ENCODE peak calls at places on chromosomes 7 and 10, in eight cellular contexts. One of them, this sample, is unnamed.

GRCh38 chr7:85471740-85472139 is 284.9 kb upstream of the SEMA3D start:
- DNase-seq in glutamatergic neuron: no peak
- DNase-seq in psoas muscle: no peak
- DNase-seq in GM12864: no peak
- DNase-seq in RWPE1: no peak
- DNase-seq in mucosa of descending colon: no peak
- DNase-seq in cardiac muscle cell: no peak
- DNase-seq in stomach: no peak
- DNase-seq in this sample: no peak

GRCh38 chr7:118629898-118630469 is 405.5 kb downstream of the ANKRD7 start:
- DNase-seq in RWPE1: no peak
- DNase-seq in stomach: no peak
- DNase-seq in mucosa of descending colon: no peak
- DNase-seq in cardiac muscle cell: no peak
- DNase-seq in glutamatergic neuron: no peak
- DNase-seq in psoas muscle: no peak
- DNase-seq in GM12864: no peak
- DNase-seq in this sample: no peak

GRCh38 chr10:113169853-113170455 is 219.9 kb downstream of the TCF7L2 start:
- DNase-seq in glutamatergic neuron: no peak
- DNase-seq in mucosa of descending colon: no peak
- DNase-seq in cardiac muscle cell: no peak
- DNase-seq in RWPE1: no peak
- DNase-seq in stomach: no peak
- DNase-seq in psoas muscle: no peak
- DNase-seq in GM12864: peak
- DNase-seq in this sample: peak

GRCh38 chr7:150631084-150631824 is 931 bp downstream of the GIMAP6 start:
- DNase-seq in stomach: no peak
- DNase-seq in mucosa of descending colon: peak
- DNase-seq in GM12864: no peak
- DNase-seq in glutamatergic neuron: no peak
- DNase-seq in psoas muscle: peak
- DNase-seq in cardiac muscle cell: no peak
- DNase-seq in RWPE1: no peak
- DNase-seq in this sample: peak

GRCh38 chr10:80599424-80599847 is 61.7 kb downstream of the SH2D4B start:
- DNase-seq in psoas muscle: no peak
- DNase-seq in stomach: no peak
- DNase-seq in GM12864: peak
- DNase-seq in RWPE1: peak
- DNase-seq in mucosa of descending colon: peak
- DNase-seq in glutamatergic neuron: peak
- DNase-seq in cardiac muscle cell: peak
- DNase-seq in this sample: peak

GRCh38 chr10:80498833-80499671 is 38.6 kb upstream of the SH2D4B start:
- DNase-seq in RWPE1: peak
- DNase-seq in GM12864: no peak
- DNase-seq in stomach: peak
- DNase-seq in cardiac muscle cell: no peak
- DNase-seq in mucosa of descending colon: peak
- DNase-seq in psoas muscle: peak
- DNase-seq in glutamatergic neuron: peak
- DNase-seq in this sample: no peak

GRCh38 chr7:155791214-155791737 is 21.0 kb downstream of the SHH start:
- DNase-seq in psoas muscle: no peak
- DNase-seq in RWPE1: no peak
- DNase-seq in glutamatergic neuron: peak
- DNase-seq in stomach: no peak
- DNase-seq in mucosa of descending colon: no peak
- DNase-seq in cardiac muscle cell: no peak
- DNase-seq in GM12864: no peak
- DNase-seq in this sample: no peak

GRCh38 chr7:8751557-8752231 is 318.3 kb downstream of the NXPH1 start:
- DNase-seq in cardiac muscle cell: no peak
- DNase-seq in glutamatergic neuron: no peak
- DNase-seq in RWPE1: no peak
- DNase-seq in mucosa of descending colon: no peak
- DNase-seq in GM12864: no peak
- DNase-seq in stomach: peak
- DNase-seq in psoas muscle: no peak
- DNase-seq in this sample: no peak

GRCh38 chr10:103915794-103916193 is 2.2 kb downstream of the STN1 start:
- DNase-seq in glutamatergic neuron: no peak
- DNase-seq in stomach: peak
- DNase-seq in psoas muscle: no peak
- DNase-seq in GM12864: no peak
- DNase-seq in mucosa of descending colon: no peak
- DNase-seq in RWPE1: no peak
- DNase-seq in cardiac muscle cell: no peak
- DNase-seq in this sample: peak

GRCh38 chr10:45453639-45454250 is 79.7 kb downstream of the ALOX5 start:
- DNase-seq in glutamatergic neuron: no peak
- DNase-seq in GM12864: no peak
- DNase-seq in cardiac muscle cell: no peak
- DNase-seq in RWPE1: no peak
- DNase-seq in psoas muscle: no peak
- DNase-seq in stomach: no peak
- DNase-seq in mucosa of descending colon: no peak
- DNase-seq in this sample: peak

GRCh38 chr7:48033922-48034321 is 1.4 kb upstream of the C7orf57 start:
- DNase-seq in RWPE1: no peak
- DNase-seq in psoas muscle: no peak
- DNase-seq in GM12864: no peak
- DNase-seq in glutamatergic neuron: no peak
- DNase-seq in mucosa of descending colon: no peak
- DNase-seq in cardiac muscle cell: no peak
- DNase-seq in stomach: no peak
- DNase-seq in this sample: no peak

GRCh38 chr7:128361463-128362441 is at the start of gene PRRT4:
- DNase-seq in cardiac muscle cell: peak
- DNase-seq in psoas muscle: peak
- DNase-seq in mucosa of descending colon: no peak
- DNase-seq in glutamatergic neuron: peak
- DNase-seq in RWPE1: peak
- DNase-seq in stomach: peak
- DNase-seq in GM12864: no peak
- DNase-seq in this sample: peak

GRCh38 chr10:72250666-72251065 is 23.1 kb upstream of the DDIT4 start:
- DNase-seq in stomach: peak
- DNase-seq in RWPE1: no peak
- DNase-seq in glutamatergic neuron: no peak
- DNase-seq in cardiac muscle cell: no peak
- DNase-seq in psoas muscle: peak
- DNase-seq in mucosa of descending colon: peak
- DNase-seq in GM12864: no peak
- DNase-seq in this sample: no peak

GRCh38 chr7:116449950-116450349 is 49.6 kb upstream of the CAV2 start:
- DNase-seq in cardiac muscle cell: no peak
- DNase-seq in glutamatergic neuron: no peak
- DNase-seq in stomach: no peak
- DNase-seq in psoas muscle: no peak
- DNase-seq in GM12864: no peak
- DNase-seq in mucosa of descending colon: no peak
- DNase-seq in RWPE1: no peak
- DNase-seq in this sample: no peak

GRCh38 chr7:116454377-116454776 is 45.2 kb upstream of the CAV2 start:
- DNase-seq in psoas muscle: no peak
- DNase-seq in mucosa of descending colon: no peak
- DNase-seq in RWPE1: no peak
- DNase-seq in stomach: no peak
- DNase-seq in glutamatergic neuron: no peak
- DNase-seq in cardiac muscle cell: no peak
- DNase-seq in GM12864: no peak
- DNase-seq in this sample: no peak

GRCh38 chr7:116455009-116455408 is 44.5 kb upstream of the CAV2 start:
- DNase-seq in GM12864: no peak
- DNase-seq in psoas muscle: no peak
- DNase-seq in cardiac muscle cell: no peak
- DNase-seq in glutamatergic neuron: no peak
- DNase-seq in RWPE1: no peak
- DNase-seq in mucosa of descending colon: no peak
- DNase-seq in stomach: no peak
- DNase-seq in this sample: no peak

GRCh38 chr7:116451958-116452729 is 47.4 kb upstream of the CAV2 start:
- DNase-seq in RWPE1: no peak
- DNase-seq in glutamatergic neuron: no peak
- DNase-seq in stomach: no peak
- DNase-seq in cardiac muscle cell: no peak
- DNase-seq in mucosa of descending colon: no peak
- DNase-seq in psoas muscle: no peak
- DNase-seq in GM12864: no peak
- DNase-seq in this sample: no peak

DNA sequence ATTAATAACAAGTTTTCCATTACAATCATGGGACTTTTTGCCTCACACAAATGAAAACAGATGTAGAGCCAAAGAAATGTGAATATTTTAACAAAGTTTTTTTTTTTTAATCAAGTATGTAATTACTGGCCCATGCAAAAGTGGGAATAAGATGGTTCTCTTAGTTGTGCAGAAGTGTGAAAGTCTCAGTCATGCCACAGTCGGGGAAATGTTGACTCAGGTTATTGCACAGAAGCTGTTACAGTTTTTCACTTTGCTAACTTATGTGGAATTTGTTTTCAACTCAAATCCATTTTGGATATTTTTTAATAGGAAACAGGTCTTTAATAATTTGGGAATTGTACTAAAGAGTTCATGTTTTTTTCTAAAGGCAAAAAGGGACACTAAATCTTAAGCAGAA is 44.0 kb upstream of the CAV2 start:
- DNase-seq in RWPE1: no peak
- DNase-seq in mucosa of descending colon: no peak
- DNase-seq in psoas muscle: no peak
- DNase-seq in cardiac muscle cell: no peak
- DNase-seq in GM12864: no peak
- DNase-seq in stomach: no peak
- DNase-seq in glutamatergic neuron: no peak
- DNase-seq in this sample: no peak
- TF ChIP-seq CTCF in RWPE1: no peak
- TF ChIP-seq CTCF in mucosa of descending colon: no peak
- TF ChIP-seq CTCF in psoas muscle: no peak
- TF ChIP-seq CTCF in cardiac muscle cell: no peak
- TF ChIP-seq CTCF in GM12864: no peak
- TF ChIP-seq CTCF in stomach: no peak
- TF ChIP-seq CTCF in glutamatergic neuron: no peak
- TF ChIP-seq CTCF in this sample: no peak

DNA sequence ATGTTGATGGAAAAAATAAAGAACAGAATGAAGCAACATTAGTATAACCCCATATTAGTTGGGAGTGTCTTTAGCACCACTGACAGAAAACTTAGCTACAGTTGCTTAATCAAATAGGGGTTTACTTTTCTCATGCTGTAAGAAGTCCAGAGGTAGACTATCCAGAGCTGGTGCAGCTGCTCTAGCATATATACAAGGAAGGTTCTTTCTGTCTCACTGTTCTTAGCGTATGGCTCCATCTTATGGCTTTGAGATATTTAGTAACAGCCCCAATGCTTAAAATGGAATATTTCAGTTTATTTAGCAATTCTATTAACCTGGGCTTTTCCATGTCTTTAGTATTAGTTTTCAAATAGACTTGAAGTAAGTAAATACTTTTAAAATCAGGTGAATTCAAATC is 15.2 kb upstream of the WNT2 start:
- DNase-seq in RWPE1: no peak
- DNase-seq in stomach: no peak
- DNase-seq in glutamatergic neuron: no peak
- DNase-seq in cardiac muscle cell: no peak
- DNase-seq in GM12864: no peak
- DNase-seq in mucosa of descending colon: no peak
- DNase-seq in psoas muscle: no peak
- DNase-seq in this sample: no peak
- TF ChIP-seq CTCF in RWPE1: no peak
- TF ChIP-seq CTCF in stomach: no peak
- TF ChIP-seq CTCF in glutamatergic neuron: no peak
- TF ChIP-seq CTCF in cardiac muscle cell: no peak
- TF ChIP-seq CTCF in GM12864: no peak
- TF ChIP-seq CTCF in mucosa of descending colon: no peak
- TF ChIP-seq CTCF in psoas muscle: no peak
- TF ChIP-seq CTCF in this sample: no peak

DNA sequence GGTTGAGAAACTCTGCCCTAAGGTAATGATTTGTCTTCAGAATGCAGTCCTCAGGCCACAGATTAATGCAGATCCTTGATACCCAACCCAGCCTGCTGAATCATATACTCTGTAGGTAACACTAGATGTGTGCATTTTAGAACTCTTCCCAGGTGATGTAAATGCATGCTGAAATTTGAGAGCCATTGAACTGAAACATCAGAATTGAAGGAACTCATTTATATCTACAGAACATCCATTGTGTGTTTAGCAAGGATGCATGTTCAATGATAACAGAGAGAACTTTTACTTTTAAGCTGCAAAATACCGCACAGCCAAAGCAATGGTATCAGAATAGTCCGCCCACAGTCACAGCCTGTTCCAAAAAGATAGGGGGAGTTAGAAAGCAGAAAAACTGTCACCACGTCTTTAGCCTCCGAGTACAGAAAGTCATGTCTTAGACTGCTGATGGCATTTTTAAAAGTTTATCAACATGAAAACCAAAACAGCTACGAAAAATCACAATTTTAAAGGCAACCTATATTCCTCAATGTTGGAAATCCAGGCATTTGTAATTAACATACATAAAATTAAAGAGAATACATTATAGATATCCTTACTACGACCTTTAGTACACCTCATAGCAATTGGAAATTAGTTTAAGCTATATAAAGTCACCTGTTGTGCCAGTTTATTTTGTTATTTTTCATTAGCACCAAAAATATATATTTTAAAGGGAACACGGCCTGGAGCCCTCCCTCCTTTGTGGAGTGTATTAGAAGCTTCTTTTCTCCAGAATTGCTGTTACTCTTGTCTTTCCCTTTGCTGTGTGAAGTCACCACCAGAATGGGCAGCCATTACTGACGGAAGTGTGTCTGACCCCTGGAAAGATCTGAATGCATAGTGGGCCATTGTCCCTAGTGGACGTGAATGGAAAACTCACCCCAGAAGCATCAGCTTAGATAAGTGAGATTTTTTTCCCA is 65.8 kb upstream of the PRKAR2B start:
- DNase-seq in GM12864: no peak
- DNase-seq in mucosa of descending colon: no peak
- DNase-seq in cardiac muscle cell: no peak
- DNase-seq in glutamatergic neuron: no peak
- DNase-seq in stomach: no peak
- DNase-seq in psoas muscle: no peak
- DNase-seq in RWPE1: no peak
- DNase-seq in this sample: no peak
- TF ChIP-seq CTCF in GM12864: peak
- TF ChIP-seq CTCF in mucosa of descending colon: no peak
- TF ChIP-seq CTCF in cardiac muscle cell: peak
- TF ChIP-seq CTCF in glutamatergic neuron: no peak
- TF ChIP-seq CTCF in stomach: no peak
- TF ChIP-seq CTCF in psoas muscle: no peak
- TF ChIP-seq CTCF in RWPE1: no peak
- TF ChIP-seq CTCF in this sample: no peak

DNA sequence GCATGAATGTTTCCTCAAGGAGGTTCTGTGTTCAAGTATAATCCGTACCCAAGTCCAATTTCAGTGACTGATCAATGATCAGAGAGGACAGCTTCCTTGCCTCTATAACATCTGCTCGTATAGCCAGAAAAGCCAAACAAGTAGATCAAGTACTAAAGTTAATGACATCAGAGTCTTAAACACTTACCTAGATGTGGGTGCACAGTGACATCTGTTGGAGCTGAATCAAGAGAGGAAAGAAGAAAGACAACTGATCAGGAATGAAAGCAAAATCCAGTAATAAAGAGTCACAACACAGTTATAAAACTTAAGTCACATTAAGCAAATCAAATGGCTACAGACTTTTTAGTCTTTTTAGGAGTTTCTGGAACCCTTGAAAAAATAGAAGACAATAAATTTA is 236.5 kb downstream of the RELN start:
- DNase-seq in stomach: no peak
- DNase-seq in mucosa of descending colon: no peak
- DNase-seq in glutamatergic neuron: no peak
- DNase-seq in psoas muscle: no peak
- DNase-seq in RWPE1: peak
- DNase-seq in GM12864: no peak
- DNase-seq in cardiac muscle cell: no peak
- DNase-seq in this sample: no peak
- TF ChIP-seq CTCF in stomach: no peak
- TF ChIP-seq CTCF in mucosa of descending colon: no peak
- TF ChIP-seq CTCF in glutamatergic neuron: no peak
- TF ChIP-seq CTCF in psoas muscle: no peak
- TF ChIP-seq CTCF in RWPE1: no peak
- TF ChIP-seq CTCF in GM12864: no peak
- TF ChIP-seq CTCF in cardiac muscle cell: no peak
- TF ChIP-seq CTCF in this sample: no peak

This sample was measured in GM10248.